ENCODE peak calls at places on chromosomes 6 and 20, in nine cellular contexts. Q is tibial nerve; F is transverse colon; W is CD4-positive, alpha-beta T cell; O is left lung; G is AG04450; E is PC-3; K is H9; X is upper lobe of right lung. T is an unnamed sample.

GRCh38 chr6:24524801-24525200 is 30.0 kb downstream of the ALDH5A1 start:
- DNase-seq in Q (no peak), F (no peak), W (no peak), O (no peak), G (peak), E (peak), K (peak), X (no peak), T (no peak)

GRCh38 chr6:22024973-22025467 is 271.8 kb downstream of the PRL start:
- DNase-seq in Q (no peak), F (no peak), W (no peak), O (no peak), G (no peak), E (no peak), K (no peak), X (no peak), T (no peak)

GRCh38 chr6:9116026-9116425 is 680.7 kb upstream of the SLC35B3 start:
- DNase-seq in Q (no peak), F (no peak), W (no peak), O (no peak), G (peak), E (peak), K (no peak), X (no peak), T (no peak)

GRCh38 chr6:165060636-165061190 is 248.7 kb downstream of the C6orf118 start:
- DNase-seq in Q (no peak), F (no peak), W (no peak), O (no peak), G (no peak), E (peak), K (no peak), X (no peak), T (no peak)

GRCh38 chr6:159761135-159761872 is 541 bp upstream of the ACAT2 start:
- DNase-seq in Q (no peak), F (peak), W (no peak), O (peak), G (no peak), E (peak), K (peak), X (peak), T (no peak)

GRCh38 chr6:73074175-73074574 is 151.1 kb downstream of the KHDC1L start:
- DNase-seq in Q (no peak), F (no peak), W (no peak), O (no peak), G (peak), E (peak), K (no peak), X (no peak), T (no peak)

GRCh38 chr20:25246182-25246943 is 1.5 kb upstream of the PYGB start:
- DNase-seq in Q (no peak), F (peak), W (no peak), O (no peak), G (no peak), E (no peak), K (peak), X (no peak), T (no peak)

GRCh38 chr6:136647363-136647763 is 97.1 kb upstream of the MAP7 start:
- DNase-seq in Q (no peak), F (no peak), W (peak), O (no peak), G (peak), E (no peak), K (no peak), X (no peak), T (no peak)

GRCh38 chr6:160917581-160917980 is 74.0 kb upstream of the MAP3K4 start:
- DNase-seq in Q (no peak), F (no peak), W (no peak), O (no peak), G (no peak), E (no peak), K (no peak), X (no peak), T (no peak)

GRCh38 chr6:31865205-31866118 is 2.8 kb upstream of the NEU1 start:
- DNase-seq in Q (no peak), F (no peak), W (no peak), O (no peak), G (no peak), E (no peak), K (no peak), X (no peak), T (no peak)

GRCh38 chr6:33621396-33622388 is 570 bp downstream of the ITPR3 start:
- DNase-seq in Q (no peak), F (peak), W (peak), O (peak), G (no peak), E (peak), K (peak), X (peak), T (no peak)

GRCh38 chr6:105608711-105609374 is 206.0 kb upstream of the PREP start:
- DNase-seq in Q (no peak), F (peak), W (no peak), O (no peak), G (peak), E (peak), K (no peak), X (no peak), T (no peak)

GRCh38 chr6:141203902-141204575 is 928.7 kb upstream of the GJE1 start:
- DNase-seq in Q (no peak), F (no peak), W (no peak), O (no peak), G (peak), E (no peak), K (no peak), X (no peak), T (no peak)

GRCh38 chr6:33742837-33743236 is 3.9 kb downstream of the IP6K3 start:
- DNase-seq in Q (no peak), F (no peak), W (no peak), O (no peak), G (no peak), E (no peak), K (no peak), X (no peak), T (no peak)

GRCh38 chr20:48359692-48360337 is 468.0 kb downstream of the PREX1 start:
- DNase-seq in Q (no peak), F (peak), W (no peak), O (no peak), G (no peak), E (no peak), K (no peak), X (no peak), T (no peak)

GRCh38 chr6:130900913-130901312 is 73.7 kb downstream of the SMLR1 start:
- DNase-seq in Q (peak), F (peak), W (no peak), O (no peak), G (peak), E (peak), K (no peak), X (no peak), T (no peak)

GRCh38 chr6:166554316-166554715 is 32.2 kb downstream of the RAMACL start:
- DNase-seq in Q (no peak), F (no peak), W (no peak), O (no peak), G (no peak), E (no peak), K (no peak), X (no peak), T (no peak)

GRCh38 chr20:3239867-3240775 is 1.1 kb upstream of the SLC4A11 start:
- DNase-seq in Q (no peak), F (no peak), W (no peak), O (no peak), G (no peak), E (no peak), K (no peak), X (no peak), T (no peak)

GRCh38 chr6:91273729-91274128 is 686.9 kb upstream of the MAP3K7 start:
- DNase-seq in Q (peak), F (no peak), W (no peak), O (no peak), G (no peak), E (no peak), K (peak), X (no peak), T (no peak)

DNA sequence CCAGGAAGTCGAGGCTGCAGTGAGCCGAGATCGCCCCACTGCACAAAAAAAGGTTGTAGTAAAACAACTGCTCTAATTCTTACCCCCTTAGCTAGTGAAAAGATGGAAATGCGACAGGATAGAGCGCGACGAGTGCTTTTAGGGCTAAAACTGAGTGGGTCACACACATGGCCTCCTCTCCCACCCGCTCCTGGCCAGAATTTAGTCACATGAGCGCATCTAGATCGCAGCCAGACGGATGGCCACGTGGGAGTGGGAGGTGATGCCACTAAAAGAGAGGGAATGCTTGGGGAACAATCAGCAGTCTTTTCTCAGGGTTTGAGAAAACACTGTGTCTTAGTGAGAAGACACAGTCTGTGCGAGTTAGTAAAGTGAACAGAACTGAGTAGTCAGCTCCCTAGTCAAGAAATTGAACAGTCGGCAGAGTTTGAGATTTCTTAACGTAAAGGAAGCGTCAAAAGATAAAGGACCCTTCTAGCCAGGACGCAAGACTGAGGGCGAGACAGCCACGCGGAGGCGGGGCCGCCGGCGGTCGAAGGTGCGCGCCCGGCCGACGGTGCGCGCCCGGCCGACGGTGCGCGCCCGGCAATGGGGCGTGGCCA is 664 bp upstream of the ACTR5 start:
- DNase-seq in Q (no peak), F (no peak), W (no peak), O (no peak), G (no peak), E (peak), K (no peak), X (no peak), T (no peak)
- H3K27ac ChIP-seq in Q (peak), F (peak), W (peak), O (peak), G (no peak), E (no peak), K (no peak), X (peak), T (peak)

DNA sequence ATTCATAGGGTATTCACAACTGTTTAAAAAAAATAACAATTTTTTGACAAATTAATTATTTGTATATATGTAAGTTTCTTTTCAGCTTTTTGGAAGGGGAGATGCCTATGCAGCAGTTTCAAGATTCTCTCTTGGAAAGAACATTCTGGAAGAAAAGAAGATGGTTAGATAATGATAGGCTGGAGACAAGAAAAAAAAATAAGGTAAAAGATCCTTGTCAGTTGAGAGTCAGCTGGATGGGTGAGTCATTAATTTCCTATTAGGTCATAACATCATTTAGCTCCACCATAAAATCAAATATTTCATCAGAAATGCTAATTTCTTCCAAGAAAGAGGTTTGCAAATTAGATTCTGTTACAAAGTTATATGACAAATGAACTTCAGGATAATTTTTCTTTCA is 880.4 kb downstream of the EPHA7 start:
- DNase-seq in Q (no peak), F (no peak), W (no peak), O (no peak), G (no peak), E (no peak), K (no peak), X (no peak), T (no peak)
- H3K27ac ChIP-seq in Q (no peak), F (no peak), W (no peak), O (no peak), G (no peak), E (no peak), K (no peak), X (no peak), T (no peak)

DNA sequence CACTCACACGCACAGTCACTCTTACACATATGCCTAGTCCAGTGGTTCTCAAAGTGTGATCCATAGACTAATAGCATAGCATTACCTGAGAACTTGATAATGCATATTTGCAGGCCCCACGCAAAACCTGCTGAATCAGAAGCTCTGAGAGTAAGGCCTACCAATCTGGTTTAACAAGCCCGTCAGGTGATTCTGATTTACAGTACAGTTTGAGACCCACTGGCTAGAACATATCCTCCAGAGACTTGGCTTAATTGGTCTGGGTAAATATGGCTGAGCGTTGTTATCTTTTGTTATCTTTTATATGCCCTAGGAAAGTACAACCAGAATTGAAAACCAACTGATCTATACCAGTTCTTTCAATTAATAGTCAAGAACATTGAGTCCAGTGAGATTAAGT is 9.6 kb downstream of the TSPYL4 start:
- DNase-seq in Q (no peak), F (no peak), W (no peak), O (no peak), G (no peak), E (peak), K (no peak), X (no peak), T (no peak)
- H3K27ac ChIP-seq in Q (no peak), F (no peak), W (no peak), O (no peak), G (no peak), E (no peak), K (no peak), X (no peak), T (no peak)

GRCh38 chr20:50389437-50389807 is 120.8 kb upstream of the PTPN1 start:
- DNase-seq in Q (no peak), F (peak), W (no peak), O (no peak), G (no peak), E (no peak), K (no peak), X (no peak), T (no peak)

GRCh38 chr20:50388733-50389436 is 121.3 kb upstream of the PTPN1 start:
- DNase-seq in Q (no peak), F (no peak), W (no peak), O (no peak), G (no peak), E (peak), K (no peak), X (no peak), T (no peak)

GRCh38 chr20:50386641-50386960 is 123.6 kb upstream of the PTPN1 start:
- DNase-seq in Q (no peak), F (no peak), W (no peak), O (no peak), G (no peak), E (no peak), K (no peak), X (no peak), T (no peak)

GRCh38 chr20:50387218-50387995 is 122.8 kb upstream of the PTPN1 start:
- DNase-seq in Q (no peak), F (no peak), W (no peak), O (no peak), G (no peak), E (no peak), K (no peak), X (no peak), T (no peak)

DNA sequence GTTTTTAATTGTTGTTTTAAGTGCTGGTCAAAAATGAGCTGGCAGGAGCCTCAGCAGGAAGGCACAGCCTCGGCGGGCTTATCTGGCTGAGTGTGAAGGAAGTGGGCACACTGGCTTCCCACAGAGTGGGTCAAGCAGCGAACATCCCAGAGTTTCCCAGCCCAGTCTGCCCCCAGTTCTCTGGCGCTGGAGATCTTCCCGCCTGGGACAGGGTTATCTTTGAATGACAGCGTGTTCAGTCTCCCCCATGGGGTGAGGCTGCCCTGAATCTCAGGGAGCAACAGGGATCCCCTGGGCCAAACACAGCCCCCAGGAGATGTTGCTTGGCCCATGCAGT is 122.2 kb upstream of the PTPN1 start:
- DNase-seq in Q (no peak), F (no peak), W (no peak), O (no peak), G (no peak), E (no peak), K (no peak), X (no peak), T (no peak)
- H3K27ac ChIP-seq in Q (no peak), F (no peak), W (no peak), O (no peak), G (no peak), E (no peak), K (no peak), X (no peak), T (no peak)

DNA sequence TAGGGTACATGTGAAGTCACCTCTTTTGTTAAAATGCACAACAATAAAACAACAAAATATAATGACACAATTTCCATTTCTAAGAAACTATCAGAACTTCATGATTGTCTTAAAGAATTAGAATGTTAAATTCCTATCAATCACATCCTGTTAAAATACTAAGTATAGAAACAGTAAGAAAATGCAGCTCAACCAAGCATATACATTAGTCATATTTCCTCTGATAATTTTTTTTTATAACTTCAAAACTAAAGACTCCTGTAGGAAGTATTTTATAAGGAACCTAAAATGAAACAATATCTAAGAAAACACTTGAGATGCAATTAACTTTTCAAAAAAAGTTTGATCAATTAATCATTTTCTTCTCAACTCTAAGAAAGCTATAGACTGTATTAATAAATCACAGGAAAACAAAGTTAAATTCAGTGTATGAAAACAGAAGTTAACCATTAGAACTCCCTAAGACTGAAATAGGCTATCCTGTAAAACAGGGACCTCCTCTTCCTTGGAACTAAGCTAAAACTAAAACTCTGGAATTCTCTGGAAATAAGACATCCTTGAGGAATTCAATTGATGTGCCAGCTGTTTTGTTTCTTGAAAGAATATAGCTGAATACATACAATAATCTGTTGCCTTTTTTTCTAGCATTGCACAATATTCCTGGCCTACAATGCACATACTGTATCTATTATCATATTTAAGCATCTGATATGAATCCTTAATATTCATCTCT is 19.8 kb downstream of the FKBP5 start:
- DNase-seq in Q (no peak), F (no peak), W (no peak), O (no peak), G (no peak), E (peak), K (no peak), X (no peak), T (no peak)
- H3K27ac ChIP-seq in Q (no peak), F (peak), W (peak), O (peak), G (no peak), E (no peak), K (no peak), X (no peak), T (no peak)

DNA sequence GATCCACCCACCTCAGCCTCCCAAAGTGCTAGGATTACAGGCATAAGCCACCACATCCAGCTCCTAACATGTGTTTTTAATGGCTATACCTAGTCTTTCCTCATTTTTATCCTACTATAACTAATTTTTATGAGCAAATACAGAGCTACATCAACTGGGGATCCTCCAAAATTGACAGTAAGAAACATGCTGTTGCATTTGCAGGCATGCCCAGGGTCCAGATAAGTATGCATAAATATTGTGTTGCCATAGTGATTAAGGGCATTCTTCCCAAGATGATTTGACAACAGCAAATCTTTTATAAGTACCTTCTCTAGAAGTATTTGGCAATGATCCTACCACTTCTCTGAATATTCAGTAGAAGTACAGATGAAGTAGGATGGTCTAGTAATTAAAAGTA is 41.9 kb upstream of the MOXD1 start:
- DNase-seq in Q (no peak), F (no peak), W (no peak), O (no peak), G (no peak), E (no peak), K (no peak), X (no peak), T (no peak)
- H3K27ac ChIP-seq in Q (no peak), F (no peak), W (no peak), O (no peak), G (no peak), E (no peak), K (no peak), X (no peak), T (no peak)

GRCh38 chr20:23672158-23672557 is 16.7 kb downstream of the CST4 start:
- DNase-seq in Q (no peak), F (no peak), W (no peak), O (no peak), G (no peak), E (no peak), K (no peak), X (no peak), T (no peak)
- H3K27ac ChIP-seq in Q (no peak), F (no peak), W (no peak), O (no peak), G (no peak), E (no peak), K (no peak), X (no peak), T (no peak)

DNA sequence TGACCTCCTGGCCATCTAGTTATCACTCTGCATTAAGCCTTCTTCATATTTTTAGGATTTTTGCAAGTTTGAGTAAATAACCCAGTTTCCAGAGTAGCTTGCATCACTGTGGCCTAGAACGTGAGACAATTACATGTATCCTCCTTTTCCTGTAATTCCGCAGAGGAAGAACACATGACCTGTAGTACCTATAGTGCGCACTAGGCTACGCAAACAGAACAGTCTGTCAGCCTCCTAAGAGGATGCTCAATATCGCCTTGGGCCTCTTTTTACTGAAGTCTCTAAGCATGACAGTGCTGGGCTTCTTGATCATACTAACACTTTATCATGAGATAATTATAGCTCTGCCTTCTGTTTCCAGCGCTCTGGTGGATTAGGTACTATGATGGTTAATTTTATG is 20.2 kb upstream of the NR2E1 start:
- DNase-seq in Q (no peak), F (no peak), W (no peak), O (no peak), G (no peak), E (no peak), K (peak), X (no peak), T (no peak)
- H3K27ac ChIP-seq in Q (no peak), F (no peak), W (no peak), O (no peak), G (no peak), E (no peak), K (no peak), X (no peak), T (no peak)

GRCh38 chr6:133590196-133590595 is 298.7 kb upstream of the TCF21 start:
- DNase-seq in Q (no peak), F (no peak), W (no peak), O (no peak), G (no peak), E (no peak), K (no peak), X (no peak), T (no peak)

GRCh38 chr6:133587396-133587795 is 301.5 kb upstream of the TCF21 start:
- DNase-seq in Q (no peak), F (no peak), W (no peak), O (no peak), G (no peak), E (no peak), K (no peak), X (no peak), T (no peak)

GRCh38 chr6:133584903-133585302 is 304.0 kb upstream of the TCF21 start:
- DNase-seq in Q (no peak), F (no peak), W (no peak), O (no peak), G (no peak), E (no peak), K (no peak), X (no peak), T (no peak)

GRCh38 chr6:133590814-133591213 is 298.1 kb upstream of the TCF21 start:
- DNase-seq in Q (no peak), F (no peak), W (no peak), O (no peak), G (no peak), E (peak), K (no peak), X (no peak), T (no peak)

GRCh38 chr6:133587841-133588240 is 301.1 kb upstream of the TCF21 start:
- DNase-seq in Q (no peak), F (no peak), W (no peak), O (no peak), G (peak), E (no peak), K (no peak), X (no peak), T (no peak)
- H3K27ac ChIP-seq in Q (no peak), F (no peak), W (no peak), O (no peak), G (no peak), E (no peak), K (no peak), X (no peak), T (no peak)